ENCODE peak calls at places on chromosomes 12 and 14, in five cellular contexts. One of them, this sample, is unnamed.

GRCh38 chr12:68971404-68971803 is 38.4 kb upstream of the CPM start:
- DNase-seq in SK-N-SH: no peak
- DNase-seq in HCT116: no peak
- DNase-seq in HepG2: no peak
- DNase-seq in K562: no peak
- DNase-seq in this sample: no peak

GRCh38 chr14:103250181-103250580 is 83.9 kb upstream of the EIF5 start:
- DNase-seq in HCT116: no peak
- DNase-seq in SK-N-SH: no peak
- DNase-seq in K562: no peak
- DNase-seq in HepG2: no peak
- DNase-seq in this sample: no peak

GRCh38 chr14:102229071-102229738 is 75.8 kb downstream of the MOK start:
- DNase-seq in HCT116: no peak
- DNase-seq in SK-N-SH: no peak
- DNase-seq in HepG2: no peak
- DNase-seq in K562: no peak
- DNase-seq in this sample: no peak

GRCh38 chr12:102401087-102401486 is 79.3 kb downstream of the IGF1 start:
- DNase-seq in HCT116: no peak
- DNase-seq in K562: no peak
- DNase-seq in HepG2: no peak
- DNase-seq in SK-N-SH: no peak
- DNase-seq in this sample: no peak

GRCh38 chr14:71266994-71267636 is 359.9 kb downstream of the PCNX1 start:
- DNase-seq in K562: no peak
- DNase-seq in HepG2: no peak
- DNase-seq in SK-N-SH: no peak
- DNase-seq in HCT116: no peak
- DNase-seq in this sample: no peak

GRCh38 chr12:20807192-20808080 is 3.1 kb upstream of the SLCO1B3 start:
- DNase-seq in SK-N-SH: no peak
- DNase-seq in HCT116: no peak
- DNase-seq in K562: no peak
- DNase-seq in HepG2: no peak
- DNase-seq in this sample: no peak

GRCh38 chr14:67018720-67019119 is 170.5 kb upstream of the GARIN2 start:
- DNase-seq in K562: no peak
- DNase-seq in HepG2: no peak
- DNase-seq in SK-N-SH: no peak
- DNase-seq in HCT116: no peak
- DNase-seq in this sample: no peak

GRCh38 chr12:94289551-94290312 is 141.4 kb downstream of the PLXNC1 start:
- DNase-seq in SK-N-SH: no peak
- DNase-seq in K562: no peak
- DNase-seq in HepG2: no peak
- DNase-seq in HCT116: no peak
- DNase-seq in this sample: no peak

GRCh38 chr12:93784339-93785086 is 107.3 kb downstream of the CRADD start:
- DNase-seq in HCT116: peak; percentile 41
- DNase-seq in HepG2: peak; percentile 25
- DNase-seq in SK-N-SH: peak; percentile 44
- DNase-seq in K562: no peak
- DNase-seq in this sample: peak; percentile 27

GRCh38 chr12:124335426-124336183 is 40.7 kb downstream of the RFLNA start:
- DNase-seq in HepG2: no peak
- DNase-seq in K562: no peak
- DNase-seq in SK-N-SH: no peak
- DNase-seq in HCT116: no peak
- DNase-seq in this sample: no peak

GRCh38 chr12:119791453-119791852 is 85.7 kb downstream of the CIT start:
- DNase-seq in K562: no peak
- DNase-seq in HCT116: no peak
- DNase-seq in HepG2: no peak
- DNase-seq in SK-N-SH: no peak
- DNase-seq in this sample: no peak

GRCh38 chr14:64082837-64083236 is 211.3 kb downstream of the ESR2 start:
- DNase-seq in SK-N-SH: no peak
- DNase-seq in K562: no peak
- DNase-seq in HepG2: no peak
- DNase-seq in HCT116: no peak
- DNase-seq in this sample: no peak

GRCh38 chr12:50185975-50186663 is 18.9 kb upstream of the CERS5 start:
- DNase-seq in HepG2: no peak
- DNase-seq in K562: no peak
- DNase-seq in SK-N-SH: no peak
- DNase-seq in HCT116: no peak
- DNase-seq in this sample: no peak

GRCh38 chr12:57577981-57578758 is 12.8 kb upstream of the PIP4K2C start:
- DNase-seq in HepG2: no peak
- DNase-seq in K562: no peak
- DNase-seq in HCT116: no peak
- DNase-seq in SK-N-SH: no peak
- DNase-seq in this sample: no peak

GRCh38 chr14:95040723-95041476 is 116.4 kb downstream of the DICER1 start:
- DNase-seq in HCT116: no peak
- DNase-seq in SK-N-SH: no peak
- DNase-seq in HepG2: no peak
- DNase-seq in K562: no peak
- DNase-seq in this sample: no peak

GRCh38 chr14:106831322-106831720 is 1304.9 kb downstream of the TMEM121 start:
- DNase-seq in HepG2: peak; percentile 20
- DNase-seq in HCT116: no peak
- DNase-seq in K562: peak; percentile 5
- DNase-seq in SK-N-SH: peak; percentile 28
- DNase-seq in this sample: peak; percentile 63

GRCh38 chr12:44847888-44848770 is 28.0 kb downstream of the NELL2 start:
- DNase-seq in K562: no peak
- DNase-seq in HCT116: no peak
- DNase-seq in SK-N-SH: no peak
- DNase-seq in HepG2: no peak
- DNase-seq in this sample: no peak

GRCh38 chr14:90742709-90743108 is 73.5 kb downstream of the TTC7B start:
- DNase-seq in HCT116: no peak
- DNase-seq in K562: no peak
- DNase-seq in HepG2: no peak
- DNase-seq in SK-N-SH: no peak
- DNase-seq in this sample: no peak

GRCh38 chr12:74490390-74491064 is 47.1 kb upstream of the ATXN7L3B start:
- DNase-seq in HCT116: no peak
- DNase-seq in HepG2: no peak
- DNase-seq in K562: no peak
- DNase-seq in SK-N-SH: no peak
- DNase-seq in this sample: no peak

GRCh38 chr12:27333311-27334009 is 824 bp downstream of the BMAL2 start:
- DNase-seq in HCT116: no peak
- DNase-seq in HepG2: no peak
- DNase-seq in K562: no peak
- DNase-seq in SK-N-SH: peak; percentile 76
- DNase-seq in this sample: peak; percentile 28

GRCh38 chr12:63151061-63151897 is at the start of gene AVPR1A:
- DNase-seq in SK-N-SH: peak; percentile 9
- DNase-seq in HepG2: no peak
- DNase-seq in K562: no peak
- DNase-seq in HCT116: no peak
- DNase-seq in this sample: no peak

GRCh38 chr12:10672231-10672868 is 1.5 kb downstream of the STYK1 start:
- DNase-seq in SK-N-SH: no peak
- DNase-seq in HCT116: no peak
- DNase-seq in K562: no peak
- DNase-seq in HepG2: no peak
- DNase-seq in this sample: no peak

GRCh38 chr12:94649349-94650142 is 811 bp downstream of the TMCC3 start:
- DNase-seq in SK-N-SH: peak; percentile 82
- DNase-seq in HCT116: no peak
- DNase-seq in HepG2: no peak
- DNase-seq in K562: no peak
- DNase-seq in this sample: peak; percentile 30

GRCh38 chr14:58705066-58705465 is 67.3 kb downstream of the DACT1 start:
- DNase-seq in SK-N-SH: peak; percentile 21
- DNase-seq in HepG2: no peak
- DNase-seq in K562: no peak
- DNase-seq in HCT116: no peak
- DNase-seq in this sample: no peak

GRCh38 chr14:37874429-37875109 is 279.1 kb downstream of the TTC6 start:
- DNase-seq in HCT116: peak; percentile 57
- DNase-seq in SK-N-SH: peak; percentile 41
- DNase-seq in K562: peak; percentile 72
- DNase-seq in HepG2: peak; percentile 90
- DNase-seq in this sample: peak; percentile 87

GRCh38 chr14:101112351-101113107 is 209.0 kb upstream of the RTL1 start:
- DNase-seq in HCT116: no peak
- DNase-seq in K562: no peak
- DNase-seq in SK-N-SH: peak; percentile 20
- DNase-seq in HepG2: no peak
- DNase-seq in this sample: no peak

GRCh38 chr12:94644141-94644575 is 6.2 kb downstream of the TMCC3 start:
- DNase-seq in K562: no peak
- DNase-seq in HCT116: no peak
- DNase-seq in HepG2: no peak
- DNase-seq in SK-N-SH: no peak
- DNase-seq in this sample: no peak

GRCh38 chr12:75979181-75979580 is 52.4 kb downstream of the PHLDA1 start:
- DNase-seq in HepG2: no peak
- DNase-seq in SK-N-SH: no peak
- DNase-seq in K562: no peak
- DNase-seq in HCT116: no peak
- DNase-seq in this sample: no peak

GRCh38 chr12:44876554-44877275 is 600 bp upstream of the NELL2 start:
- DNase-seq in HCT116: no peak
- DNase-seq in SK-N-SH: peak; percentile 82
- DNase-seq in HepG2: no peak
- DNase-seq in K562: peak; percentile 23
- DNase-seq in this sample: peak; percentile 56

GRCh38 chr12:96520767-96521166 is 31.4 kb downstream of the CFAP54 start:
- DNase-seq in HepG2: no peak
- DNase-seq in HCT116: no peak
- DNase-seq in SK-N-SH: no peak
- DNase-seq in K562: no peak
- DNase-seq in this sample: no peak

GRCh38 chr12:113228394-113229028 is 7.2 kb downstream of the TPCN1 start:
- DNase-seq in HCT116: no peak
- DNase-seq in SK-N-SH: no peak
- DNase-seq in K562: no peak
- DNase-seq in HepG2: no peak
- DNase-seq in this sample: no peak

GRCh38 chr14:62143235-62143634 is 381.0 kb downstream of the SNAPC1 start:
- DNase-seq in HepG2: no peak
- DNase-seq in HCT116: no peak
- DNase-seq in K562: no peak
- DNase-seq in SK-N-SH: no peak
- DNase-seq in this sample: no peak

GRCh38 chr12:42684171-42685071 is 94.9 kb upstream of the PRICKLE1 start:
- DNase-seq in HCT116: no peak
- DNase-seq in K562: no peak
- DNase-seq in SK-N-SH: no peak
- DNase-seq in HepG2: no peak
- DNase-seq in this sample: no peak

GRCh38 chr12:131251336-131252101 is 297.8 kb downstream of the ADGRD1 start:
- DNase-seq in HepG2: no peak
- DNase-seq in HCT116: no peak
- DNase-seq in SK-N-SH: no peak
- DNase-seq in K562: peak; percentile 47
- DNase-seq in this sample: no peak

GRCh38 chr14:104432611-104433231 is 146.8 kb upstream of the C14orf180 start:
- DNase-seq in K562: no peak
- DNase-seq in SK-N-SH: no peak
- DNase-seq in HCT116: no peak
- DNase-seq in HepG2: no peak
- DNase-seq in this sample: no peak

GRCh38 chr14:21087294-21088091 is 11.0 kb downstream of the ZNF219 start:
- DNase-seq in HCT116: no peak
- DNase-seq in K562: no peak
- DNase-seq in SK-N-SH: peak; percentile 80
- DNase-seq in HepG2: no peak
- DNase-seq in this sample: no peak
- TF ChIP-seq JUND in HCT116: no peak
- TF ChIP-seq JUND in K562: no peak
- TF ChIP-seq JUND in SK-N-SH: peak; percentile 64
- TF ChIP-seq JUND in HepG2: no peak
- TF ChIP-seq JUND in this sample: no peak

DNA sequence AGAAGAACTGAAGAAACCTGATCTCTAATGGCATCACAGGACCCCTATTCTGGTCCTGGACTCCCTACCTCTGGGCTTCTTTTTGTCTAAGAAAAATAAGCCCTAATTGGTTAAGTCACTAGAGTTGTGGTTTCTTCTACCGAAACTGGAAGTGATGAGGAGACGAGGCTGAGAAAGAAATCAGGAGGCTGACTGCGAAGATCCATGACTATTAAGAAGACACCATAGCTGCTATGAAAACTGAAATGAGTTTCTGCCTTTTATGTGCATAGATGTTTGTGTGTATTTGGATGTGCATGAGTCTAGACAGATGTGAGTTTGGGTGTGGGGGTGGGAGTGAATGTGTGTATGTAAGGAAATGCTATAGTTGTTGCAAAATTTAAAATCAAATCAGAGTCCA is 95.1 kb downstream of the VCPKMT start:
- DNase-seq in SK-N-SH: no peak
- DNase-seq in HCT116: no peak
- DNase-seq in K562: no peak
- DNase-seq in HepG2: no peak
- DNase-seq in this sample: no peak
- TF ChIP-seq JUND in SK-N-SH: no peak
- TF ChIP-seq JUND in HCT116: no peak
- TF ChIP-seq JUND in K562: no peak
- TF ChIP-seq JUND in HepG2: no peak
- TF ChIP-seq JUND in this sample: no peak

GRCh38 chr14:39626589-39627576 is 194.7 kb upstream of the FBXO33 start:
- DNase-seq in SK-N-SH: no peak
- DNase-seq in HepG2: no peak
- DNase-seq in HCT116: no peak
- DNase-seq in K562: no peak
- DNase-seq in this sample: no peak

DNA sequence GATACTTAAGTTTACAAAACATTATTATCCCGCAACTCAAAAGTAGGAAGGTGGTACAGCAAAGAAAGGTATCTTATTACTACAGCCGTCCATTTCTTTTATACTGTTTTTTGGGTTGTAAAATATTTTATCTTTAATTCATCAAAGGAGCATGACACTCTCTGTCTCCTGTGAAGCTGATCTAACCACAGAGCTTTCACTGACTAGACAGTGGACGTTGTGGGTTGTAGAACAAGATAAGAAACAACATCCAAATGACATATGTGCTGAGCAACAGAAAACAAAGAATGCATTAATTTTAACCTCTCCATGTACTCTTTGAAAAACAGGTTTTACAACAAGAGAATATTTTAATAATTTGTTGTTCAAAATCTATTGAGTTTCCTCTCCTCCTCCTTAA is 195.9 kb upstream of the FBXO33 start:
- DNase-seq in HCT116: no peak
- DNase-seq in SK-N-SH: no peak
- DNase-seq in HepG2: no peak
- DNase-seq in K562: no peak
- DNase-seq in this sample: no peak
- TF ChIP-seq JUND in HCT116: no peak
- TF ChIP-seq JUND in SK-N-SH: no peak
- TF ChIP-seq JUND in HepG2: no peak
- TF ChIP-seq JUND in K562: no peak
- TF ChIP-seq JUND in this sample: no peak

GRCh38 chr14:68146812-68147211 is 327.2 kb downstream of the RAD51B start:
- DNase-seq in HCT116: peak; percentile 81
- DNase-seq in SK-N-SH: no peak
- DNase-seq in K562: no peak
- DNase-seq in HepG2: no peak
- DNase-seq in this sample: peak; percentile 17
- TF ChIP-seq JUND in HCT116: peak; percentile 32
- TF ChIP-seq JUND in SK-N-SH: peak; percentile 94
- TF ChIP-seq JUND in K562: no peak
- TF ChIP-seq JUND in HepG2: no peak
- TF ChIP-seq JUND in this sample: peak; percentile 100